ENCODE peak calls at places on chromosomes 11 and 22, in seven cellular contexts. One of them, this sample, is unnamed.

GRCh38 chr22:31898406-31898805 is 45.9 kb upstream of the YWHAH start:
- DNase-seq in body of pancreas: no peak
- DNase-seq in cardiac fibroblast: no peak
- DNase-seq in WERI-Rb-1: no peak
- DNase-seq in naive thymus-derived CD4-positive, alpha-beta T cell: no peak
- DNase-seq in mesenchymal stem cell: no peak
- DNase-seq in heart right ventricle: no peak
- DNase-seq in this sample: no peak

GRCh38 chr11:44067266-44067665 is 1.2 kb downstream of the ACCS start:
- DNase-seq in body of pancreas: no peak
- DNase-seq in cardiac fibroblast: no peak
- DNase-seq in WERI-Rb-1: no peak
- DNase-seq in naive thymus-derived CD4-positive, alpha-beta T cell: no peak
- DNase-seq in mesenchymal stem cell: no peak
- DNase-seq in heart right ventricle: no peak
- DNase-seq in this sample: no peak

GRCh38 chr11:62710001-62710345 is 2.5 kb downstream of the GNG3 start:
- DNase-seq in body of pancreas: no peak
- DNase-seq in cardiac fibroblast: peak
- DNase-seq in WERI-Rb-1: no peak
- DNase-seq in naive thymus-derived CD4-positive, alpha-beta T cell: peak
- DNase-seq in mesenchymal stem cell: peak
- DNase-seq in heart right ventricle: no peak
- DNase-seq in this sample: peak

GRCh38 chr11:78652866-78653265 is 78.2 kb upstream of the NARS2 start:
- DNase-seq in body of pancreas: no peak
- DNase-seq in cardiac fibroblast: no peak
- DNase-seq in WERI-Rb-1: no peak
- DNase-seq in naive thymus-derived CD4-positive, alpha-beta T cell: no peak
- DNase-seq in mesenchymal stem cell: no peak
- DNase-seq in heart right ventricle: no peak
- DNase-seq in this sample: no peak

GRCh38 chr11:75288846-75289760 is 48.5 kb downstream of the TPBGL start:
- DNase-seq in body of pancreas: no peak
- DNase-seq in cardiac fibroblast: no peak
- DNase-seq in WERI-Rb-1: no peak
- DNase-seq in naive thymus-derived CD4-positive, alpha-beta T cell: no peak
- DNase-seq in mesenchymal stem cell: no peak
- DNase-seq in heart right ventricle: no peak
- DNase-seq in this sample: no peak

GRCh38 chr22:24208012-24208749 is 26.9 kb downstream of the SUSD2 start:
- DNase-seq in body of pancreas: peak
- DNase-seq in cardiac fibroblast: peak
- DNase-seq in WERI-Rb-1: no peak
- DNase-seq in naive thymus-derived CD4-positive, alpha-beta T cell: no peak
- DNase-seq in mesenchymal stem cell: peak
- DNase-seq in heart right ventricle: peak
- DNase-seq in this sample: peak

GRCh38 chr11:6557063-6557462 is 46.4 kb downstream of the RRP8 start:
- DNase-seq in body of pancreas: no peak
- DNase-seq in cardiac fibroblast: no peak
- DNase-seq in WERI-Rb-1: no peak
- DNase-seq in naive thymus-derived CD4-positive, alpha-beta T cell: no peak
- DNase-seq in mesenchymal stem cell: no peak
- DNase-seq in heart right ventricle: no peak
- DNase-seq in this sample: no peak

GRCh38 chr11:33802414-33802950 is 28.2 kb upstream of the FBXO3 start:
- DNase-seq in body of pancreas: peak
- DNase-seq in cardiac fibroblast: peak
- DNase-seq in WERI-Rb-1: peak
- DNase-seq in naive thymus-derived CD4-positive, alpha-beta T cell: no peak
- DNase-seq in mesenchymal stem cell: peak
- DNase-seq in heart right ventricle: peak
- DNase-seq in this sample: peak

GRCh38 chr11:100632970-100633452 is 54.1 kb upstream of the ARHGAP42 start:
- DNase-seq in body of pancreas: peak
- DNase-seq in cardiac fibroblast: peak
- DNase-seq in WERI-Rb-1: no peak
- DNase-seq in naive thymus-derived CD4-positive, alpha-beta T cell: no peak
- DNase-seq in mesenchymal stem cell: peak
- DNase-seq in heart right ventricle: peak
- DNase-seq in this sample: peak

GRCh38 chr11:121257976-121258375 is 34.6 kb upstream of the SC5D start:
- DNase-seq in body of pancreas: no peak
- DNase-seq in cardiac fibroblast: no peak
- DNase-seq in WERI-Rb-1: no peak
- DNase-seq in naive thymus-derived CD4-positive, alpha-beta T cell: no peak
- DNase-seq in mesenchymal stem cell: no peak
- DNase-seq in heart right ventricle: no peak
- DNase-seq in this sample: no peak

GRCh38 chr22:46934746-46935491 is 172.5 kb downstream of the TBC1D22A start:
- DNase-seq in body of pancreas: peak
- DNase-seq in cardiac fibroblast: peak
- DNase-seq in WERI-Rb-1: no peak
- DNase-seq in naive thymus-derived CD4-positive, alpha-beta T cell: no peak
- DNase-seq in mesenchymal stem cell: peak
- DNase-seq in heart right ventricle: no peak
- DNase-seq in this sample: peak

GRCh38 chr22:44734801-44735517 is 17.4 kb upstream of the ARHGAP8 start:
- DNase-seq in body of pancreas: no peak
- DNase-seq in cardiac fibroblast: no peak
- DNase-seq in WERI-Rb-1: no peak
- DNase-seq in naive thymus-derived CD4-positive, alpha-beta T cell: no peak
- DNase-seq in mesenchymal stem cell: no peak
- DNase-seq in heart right ventricle: no peak
- DNase-seq in this sample: no peak

GRCh38 chr22:23751441-23751996 is 607 bp upstream of the ZNF70 start:
- DNase-seq in body of pancreas: peak
- DNase-seq in cardiac fibroblast: no peak
- DNase-seq in WERI-Rb-1: peak
- DNase-seq in naive thymus-derived CD4-positive, alpha-beta T cell: no peak
- DNase-seq in mesenchymal stem cell: no peak
- DNase-seq in heart right ventricle: peak
- DNase-seq in this sample: no peak

GRCh38 chr11:127000991-127001390 is 421 bp upstream of the KIRREL3 start:
- DNase-seq in body of pancreas: no peak
- DNase-seq in cardiac fibroblast: no peak
- DNase-seq in WERI-Rb-1: no peak
- DNase-seq in naive thymus-derived CD4-positive, alpha-beta T cell: no peak
- DNase-seq in mesenchymal stem cell: no peak
- DNase-seq in heart right ventricle: no peak
- DNase-seq in this sample: peak

GRCh38 chr11:79447039-79447438 is 6.2 kb upstream of the TENM4 start:
- DNase-seq in body of pancreas: no peak
- DNase-seq in cardiac fibroblast: no peak
- DNase-seq in WERI-Rb-1: no peak
- DNase-seq in naive thymus-derived CD4-positive, alpha-beta T cell: no peak
- DNase-seq in mesenchymal stem cell: no peak
- DNase-seq in heart right ventricle: no peak
- DNase-seq in this sample: no peak

GRCh38 chr22:38739300-38740055 is 16.3 kb downstream of the SUN2 start:
- DNase-seq in body of pancreas: no peak
- DNase-seq in cardiac fibroblast: no peak
- DNase-seq in WERI-Rb-1: no peak
- DNase-seq in naive thymus-derived CD4-positive, alpha-beta T cell: no peak
- DNase-seq in mesenchymal stem cell: no peak
- DNase-seq in heart right ventricle: no peak
- DNase-seq in this sample: no peak

GRCh38 chr22:24101966-24102365 is 79.3 kb upstream of the SUSD2 start:
- DNase-seq in body of pancreas: no peak
- DNase-seq in cardiac fibroblast: no peak
- DNase-seq in WERI-Rb-1: no peak
- DNase-seq in naive thymus-derived CD4-positive, alpha-beta T cell: no peak
- DNase-seq in mesenchymal stem cell: no peak
- DNase-seq in heart right ventricle: peak
- DNase-seq in this sample: no peak

GRCh38 chr11:128235446-128235845 is 351.9 kb downstream of the ETS1 start:
- DNase-seq in body of pancreas: no peak
- DNase-seq in cardiac fibroblast: no peak
- DNase-seq in WERI-Rb-1: no peak
- DNase-seq in naive thymus-derived CD4-positive, alpha-beta T cell: no peak
- DNase-seq in mesenchymal stem cell: peak
- DNase-seq in heart right ventricle: no peak
- DNase-seq in this sample: no peak

DNA sequence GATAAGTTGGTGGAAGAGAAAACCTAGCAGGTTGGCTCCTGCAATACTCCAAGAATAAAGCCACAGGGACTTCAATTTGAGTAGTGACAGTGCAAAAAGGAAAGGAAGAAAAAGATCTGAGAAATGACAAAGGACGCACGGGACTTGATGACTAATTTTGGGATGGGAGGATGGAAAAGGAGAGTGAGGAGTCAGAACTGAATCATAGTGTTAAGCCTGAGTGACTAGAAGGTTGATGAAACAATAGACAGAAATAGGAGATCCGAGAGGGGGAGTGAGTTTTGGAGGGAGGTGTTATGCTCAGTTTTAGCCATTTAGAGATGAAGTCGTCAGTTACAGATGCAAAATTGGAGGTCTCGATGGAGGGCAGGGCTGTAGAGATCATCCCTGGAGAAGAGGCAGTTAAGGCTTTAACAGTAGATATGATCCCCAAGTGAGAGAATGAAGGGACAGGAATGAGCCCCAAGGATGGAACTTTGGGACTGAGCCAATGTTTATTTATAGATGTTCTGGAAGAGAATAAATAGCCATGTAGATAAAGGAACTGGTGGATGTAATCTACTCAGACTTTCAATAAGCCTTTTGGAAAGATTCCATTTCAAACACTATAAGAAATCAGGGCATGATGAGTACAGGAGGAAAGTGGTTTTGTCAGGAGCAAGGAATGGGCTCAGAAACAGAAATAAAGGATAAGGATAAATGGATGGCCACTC is 108.9 kb upstream of the NCAM1 start:
- DNase-seq in body of pancreas: no peak
- DNase-seq in cardiac fibroblast: peak
- DNase-seq in WERI-Rb-1: no peak
- DNase-seq in naive thymus-derived CD4-positive, alpha-beta T cell: no peak
- DNase-seq in mesenchymal stem cell: no peak
- DNase-seq in heart right ventricle: no peak
- DNase-seq in this sample: no peak
- H3K4me3 ChIP-seq in body of pancreas: no peak
- H3K4me3 ChIP-seq in cardiac fibroblast: no peak
- H3K4me3 ChIP-seq in WERI-Rb-1: no peak
- H3K4me3 ChIP-seq in naive thymus-derived CD4-positive, alpha-beta T cell: no peak
- H3K4me3 ChIP-seq in mesenchymal stem cell: no peak
- H3K4me3 ChIP-seq in heart right ventricle: no peak
- H3K4me3 ChIP-seq in this sample: peak

GRCh38 chr11:554428-554823 is 6.1 kb downstream of the LMNTD2 start:
- DNase-seq in body of pancreas: no peak
- DNase-seq in cardiac fibroblast: no peak
- DNase-seq in WERI-Rb-1: no peak
- DNase-seq in naive thymus-derived CD4-positive, alpha-beta T cell: no peak
- DNase-seq in mesenchymal stem cell: no peak
- DNase-seq in heart right ventricle: no peak
- DNase-seq in this sample: no peak
- H3K4me3 ChIP-seq in body of pancreas: peak
- H3K4me3 ChIP-seq in cardiac fibroblast: no peak
- H3K4me3 ChIP-seq in WERI-Rb-1: peak
- H3K4me3 ChIP-seq in naive thymus-derived CD4-positive, alpha-beta T cell: peak
- H3K4me3 ChIP-seq in mesenchymal stem cell: no peak
- H3K4me3 ChIP-seq in heart right ventricle: peak
- H3K4me3 ChIP-seq in this sample: no peak

GRCh38 chr11:21931436-21932101 is 261.3 kb upstream of the ANO5 start:
- DNase-seq in body of pancreas: no peak
- DNase-seq in cardiac fibroblast: no peak
- DNase-seq in WERI-Rb-1: no peak
- DNase-seq in naive thymus-derived CD4-positive, alpha-beta T cell: no peak
- DNase-seq in mesenchymal stem cell: no peak
- DNase-seq in heart right ventricle: no peak
- DNase-seq in this sample: no peak

GRCh38 chr11:21928834-21929233 is 264.1 kb upstream of the ANO5 start:
- DNase-seq in body of pancreas: no peak
- DNase-seq in cardiac fibroblast: no peak
- DNase-seq in WERI-Rb-1: no peak
- DNase-seq in naive thymus-derived CD4-positive, alpha-beta T cell: no peak
- DNase-seq in mesenchymal stem cell: no peak
- DNase-seq in heart right ventricle: no peak
- DNase-seq in this sample: no peak

GRCh38 chr11:21933095-21933494 is 259.8 kb upstream of the ANO5 start:
- DNase-seq in body of pancreas: no peak
- DNase-seq in cardiac fibroblast: peak
- DNase-seq in WERI-Rb-1: no peak
- DNase-seq in naive thymus-derived CD4-positive, alpha-beta T cell: no peak
- DNase-seq in mesenchymal stem cell: no peak
- DNase-seq in heart right ventricle: no peak
- DNase-seq in this sample: peak

DNA sequence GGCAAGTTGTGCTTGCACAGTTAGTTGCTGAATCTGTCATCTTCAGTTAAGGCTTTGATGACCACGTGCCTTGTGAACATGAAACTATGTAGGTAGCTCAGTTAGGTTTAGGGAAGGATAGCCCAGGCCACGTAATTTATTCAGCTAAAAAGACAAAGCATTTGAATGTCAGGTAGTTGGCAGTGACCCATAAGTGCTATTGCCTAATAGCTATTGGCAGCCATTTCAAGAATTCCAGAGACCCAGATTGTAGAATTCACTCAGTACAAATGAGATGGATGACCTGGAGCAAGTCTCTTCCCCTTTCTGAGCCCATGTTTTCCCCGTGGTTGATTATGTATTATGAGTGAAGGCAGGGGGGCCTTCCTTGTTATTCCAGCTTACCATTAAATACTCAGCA is 265.3 kb upstream of the ANO5 start:
- DNase-seq in body of pancreas: peak
- DNase-seq in cardiac fibroblast: no peak
- DNase-seq in WERI-Rb-1: no peak
- DNase-seq in naive thymus-derived CD4-positive, alpha-beta T cell: no peak
- DNase-seq in mesenchymal stem cell: no peak
- DNase-seq in heart right ventricle: no peak
- DNase-seq in this sample: no peak
- H3K4me3 ChIP-seq in body of pancreas: no peak
- H3K4me3 ChIP-seq in cardiac fibroblast: no peak
- H3K4me3 ChIP-seq in WERI-Rb-1: no peak
- H3K4me3 ChIP-seq in naive thymus-derived CD4-positive, alpha-beta T cell: no peak
- H3K4me3 ChIP-seq in mesenchymal stem cell: no peak
- H3K4me3 ChIP-seq in heart right ventricle: no peak
- H3K4me3 ChIP-seq in this sample: no peak

DNA sequence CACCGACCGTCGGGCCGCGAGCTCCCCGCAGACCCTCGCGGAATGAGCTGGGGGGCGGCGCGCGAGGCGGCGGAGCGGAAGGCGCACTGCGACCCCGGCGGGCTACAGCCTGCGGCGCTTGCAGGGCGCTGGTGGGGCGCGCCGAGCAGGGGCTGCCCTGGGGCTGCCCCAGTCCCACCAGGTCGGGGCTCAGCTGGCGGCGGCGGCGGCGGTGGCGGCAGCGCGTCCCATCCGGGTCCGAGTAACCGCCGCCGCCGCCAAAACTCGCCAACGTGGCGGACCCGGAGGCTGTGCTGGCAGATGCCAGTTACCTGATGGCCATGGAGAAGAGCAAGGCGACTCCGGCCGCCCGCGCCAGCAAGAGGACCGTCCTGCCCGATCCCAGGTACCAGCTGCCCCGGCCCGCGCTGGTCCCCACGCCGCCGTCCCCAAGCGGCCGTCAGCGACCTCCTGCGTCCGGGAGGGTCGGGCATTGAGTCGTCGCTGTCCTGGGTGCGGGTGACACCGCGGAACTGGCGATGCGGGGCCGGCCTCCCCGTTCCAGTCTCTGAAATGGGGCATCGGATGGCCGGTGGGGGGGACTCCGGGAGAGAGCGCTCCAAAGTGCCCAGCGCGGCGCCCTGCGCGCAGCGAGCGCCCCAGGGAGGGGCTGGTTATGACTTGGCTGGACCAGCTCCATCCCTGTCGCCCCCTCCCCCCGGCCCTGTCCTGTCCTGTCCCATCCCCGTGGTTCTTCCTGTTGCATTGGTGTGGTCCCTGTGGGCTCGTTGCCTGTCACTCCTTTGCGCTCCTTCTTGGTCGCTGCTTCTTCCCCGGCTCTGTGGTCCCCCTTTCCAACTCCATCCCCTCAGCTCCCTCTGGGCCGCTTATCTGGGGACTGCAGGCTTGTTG is 63.5 kb downstream of the CRYBB2 start:
- DNase-seq in body of pancreas: no peak
- DNase-seq in cardiac fibroblast: no peak
- DNase-seq in WERI-Rb-1: peak
- DNase-seq in naive thymus-derived CD4-positive, alpha-beta T cell: no peak
- DNase-seq in mesenchymal stem cell: no peak
- DNase-seq in heart right ventricle: no peak
- DNase-seq in this sample: no peak
- H3K4me3 ChIP-seq in body of pancreas: no peak
- H3K4me3 ChIP-seq in cardiac fibroblast: no peak
- H3K4me3 ChIP-seq in WERI-Rb-1: peak
- H3K4me3 ChIP-seq in naive thymus-derived CD4-positive, alpha-beta T cell: no peak
- H3K4me3 ChIP-seq in mesenchymal stem cell: peak
- H3K4me3 ChIP-seq in heart right ventricle: peak
- H3K4me3 ChIP-seq in this sample: no peak